ENCODE peak calls at places on chromosomes 13 and 19, in eight cellular contexts. Y is AG10803; P is neuronal stem cell; Z is activated CD4-positive, alpha-beta T cell treated with anti-CD3 and anti-CD28 coated beads, Interleukin-2, amount 50 U/mL, for 24 hours; B is non-pigmented ciliary epithelial cell; L is heart left ventricle; R is astrocyte of the spinal cord; C is natural killer cell. W is an unnamed sample.
A peak's percentile ranks its signal among the peaks of the same experiment; 100 is the strongest.

GRCh38 chr19:15144046-15144646 is 36.9 kb downstream of the SYDE1 start:
- DNase-seq in Y (peak; percentile 26), P (no peak), Z (no peak), B (no peak), L (no peak), R (no peak), C (no peak), W (peak; percentile 30)

GRCh38 chr19:18009412-18010066 is 1.6 kb downstream of the ARRDC2 start:
- DNase-seq in Y (no peak), P (no peak), Z (no peak), B (no peak), L (no peak), R (no peak), C (no peak), W (peak; percentile 90)

GRCh38 chr19:4473708-4474503 is 1.8 kb downstream of the HDGFL2 start:
- DNase-seq in Y (peak; percentile 8), P (no peak), Z (no peak), B (no peak), L (no peak), R (no peak), C (no peak), W (no peak)

GRCh38 chr13:74839656-74840055 is 642.3 kb downstream of the TBC1D4 start:
- DNase-seq in Y (peak; percentile 24), P (no peak), Z (no peak), B (peak; percentile 19), L (no peak), R (peak; percentile 22), C (no peak), W (peak; percentile 25)

GRCh38 chr13:114124921-114125320 is 7.5 kb downstream of the RASA3 start:
- DNase-seq in Y (peak; percentile 78), P (no peak), Z (peak; percentile 75), B (no peak), L (no peak), R (peak; percentile 80), C (peak; percentile 67), W (peak; percentile 78)

GRCh38 chr19:34772697-34773554 is at the start of gene ZNF599:
- DNase-seq in Y (peak; percentile 84), P (peak; percentile 79), Z (peak; percentile 86), B (peak; percentile 61), L (peak; percentile 92), R (peak; percentile 90), C (peak; percentile 83), W (peak; percentile 89)

GRCh38 chr13:20525601-20526544 is at the start of gene CRYL1:
- DNase-seq in Y (peak; percentile 48), P (peak; percentile 46), Z (peak; percentile 40), B (no peak), L (peak; percentile 83), R (peak; percentile 50), C (peak; percentile 64), W (peak; percentile 71)

GRCh38 chr13:50484472-50485113 is 358.9 kb downstream of the DLEU7 start:
- DNase-seq in Y (no peak), P (no peak), Z (no peak), B (no peak), L (no peak), R (no peak), C (no peak), W (no peak)

GRCh38 chr19:35755550-35756371 is 1.1 kb downstream of the HSPB6 start:
- DNase-seq in Y (peak; percentile 76), P (no peak), Z (peak; percentile 31), B (no peak), L (peak; percentile 86), R (peak; percentile 38), C (no peak), W (no peak)

GRCh38 chr19:18340990-18341868 is 831 bp downstream of the PGPEP1 start:
- DNase-seq in Y (peak; percentile 52), P (no peak), Z (peak; percentile 63), B (no peak), L (peak; percentile 60), R (peak; percentile 55), C (peak; percentile 56), W (peak; percentile 78)

GRCh38 chr19:17846146-17846545 is 1.6 kb downstream of the JAK3 start:
- DNase-seq in Y (no peak), P (no peak), Z (no peak), B (no peak), L (no peak), R (no peak), C (peak; percentile 28), W (no peak)

GRCh38 chr13:33744589-33745369 is 73.2 kb upstream of the RFC3 start:
- DNase-seq in Y (peak; percentile 34), P (no peak), Z (no peak), B (no peak), L (no peak), R (no peak), C (no peak), W (peak; percentile 38)

GRCh38 chr13:46992383-46992952 is 95.6 kb upstream of the HTR2A start:
- DNase-seq in Y (peak; percentile 12), P (no peak), Z (no peak), B (no peak), L (no peak), R (no peak), C (no peak), W (peak; percentile 15)

GRCh38 chr19:56689198-56689597 is 17.6 kb upstream of the ZNF835 start:
- DNase-seq in Y (no peak), P (no peak), Z (no peak), B (no peak), L (no peak), R (no peak), C (no peak), W (no peak)

GRCh38 chr13:33918199-33918932 is 100.4 kb downstream of the RFC3 start:
- DNase-seq in Y (peak; percentile 86), P (no peak), Z (no peak), B (no peak), L (no peak), R (peak; percentile 69), C (no peak), W (peak; percentile 84)

GRCh38 chr19:43526884-43527859 is at the start of gene ETHE1:
- DNase-seq in Y (peak; percentile 51), P (peak; percentile 65), Z (peak; percentile 49), B (no peak), L (peak; percentile 86), R (peak; percentile 49), C (peak; percentile 71), W (peak; percentile 81)

GRCh38 chr13:66700336-66700735 is 529.8 kb downstream of the PCDH9 start:
- DNase-seq in Y (no peak), P (no peak), Z (no peak), B (no peak), L (no peak), R (peak; percentile 53), C (no peak), W (no peak)

GRCh38 chr13:65808061-65808460 is 1422.1 kb downstream of the PCDH9 start:
- DNase-seq in Y (no peak), P (no peak), Z (no peak), B (no peak), L (no peak), R (peak; percentile 69), C (no peak), W (no peak)

GRCh38 chr13:76790519-76791289 is 95.5 kb downstream of the KCTD12 start:
- DNase-seq in Y (peak; percentile 47), P (no peak), Z (no peak), B (no peak), L (no peak), R (no peak), C (no peak), W (peak; percentile 32)

GRCh38 chr19:18762125-18763023 is 28.7 kb downstream of the COMP start:
- DNase-seq in Y (no peak), P (no peak), Z (no peak), B (no peak), L (peak; percentile 71), R (peak; percentile 35), C (no peak), W (peak; percentile 87)

GRCh38 chr19:55189424-55189823 is 9.3 kb upstream of the SYT5 start:
- DNase-seq in Y (peak; percentile 89), P (no peak), Z (no peak), B (peak; percentile 88), L (peak; percentile 38), R (peak; percentile 91), C (no peak), W (peak; percentile 96)

GRCh38 chr19:6588508-6589345 is 2.2 kb downstream of the CD70 start:
- DNase-seq in Y (no peak), P (no peak), Z (no peak), B (no peak), L (no peak), R (no peak), C (no peak), W (no peak)

GRCh38 chr19:30131246-30131645 is 189.2 kb downstream of the URI1 start:
- DNase-seq in Y (no peak), P (no peak), Z (no peak), B (no peak), L (no peak), R (no peak), C (no peak), W (peak; percentile 3)

GRCh38 chr19:47391510-47392223 is 27.7 kb downstream of the MEIS3 start:
- DNase-seq in Y (peak; percentile 64), P (peak; percentile 52), Z (peak; percentile 72), B (no peak), L (peak; percentile 64), R (peak; percentile 57), C (peak; percentile 83), W (peak; percentile 63)

W was measured in M059J.